ENCODE peak calls at places on chromosomes 6 and 20, in six cellular contexts. C, Z, D, L, Q and A are unnamed samples.

GRCh38 chr20:62015445-62016288 is 50.0 kb downstream of the TAF4 start:
- DNase-seq in C (no peak), Z (no peak), D (no peak), L (no peak), Q (no peak), A (no peak)

GRCh38 chr20:43658068-43658722 is 8.7 kb upstream of the MYBL2 start:
- DNase-seq in C (no peak), Z (no peak), D (no peak), L (no peak), Q (no peak), A (no peak)

GRCh38 chr6:2353412-2354137 is 108.2 kb upstream of the GMDS start:
- DNase-seq in C (peak), Z (peak), D (peak), L (peak), Q (peak), A (peak)

GRCh38 chr20:51450221-51450712 is 92.3 kb downstream of the NFATC2 start:
- DNase-seq in C (no peak), Z (no peak), D (no peak), L (no peak), Q (no peak), A (no peak)

GRCh38 chr6:25052181-25052580 is 116.4 kb upstream of the RIPOR2 start:
- DNase-seq in C (no peak), Z (no peak), D (no peak), L (no peak), Q (no peak), A (no peak)

GRCh38 chr6:87830834-87831374 is 128.9 kb upstream of the AKIRIN2 start:
- DNase-seq in C (no peak), Z (no peak), D (no peak), L (no peak), Q (no peak), A (no peak)

GRCh38 chr6:17820055-17820454 is 113.3 kb upstream of the NUP153 start:
- DNase-seq in C (no peak), Z (no peak), D (peak), L (no peak), Q (no peak), A (peak)

GRCh38 chr6:73942581-73942980 is 246.6 kb downstream of the CD109 start:
- DNase-seq in C (no peak), Z (no peak), D (no peak), L (no peak), Q (no peak), A (no peak)

GRCh38 chr20:53815509-53815908 is 221.9 kb upstream of the ZNF217 start:
- DNase-seq in C (no peak), Z (no peak), D (no peak), L (no peak), Q (no peak), A (no peak)

GRCh38 chr6:149043476-149044130 is 273.9 kb upstream of the TAB2 start:
- DNase-seq in C (no peak), Z (no peak), D (no peak), L (peak), Q (no peak), A (no peak)

GRCh38 chr20:12051206-12052163 is 133.8 kb downstream of the BTBD3 start:
- DNase-seq in C (no peak), Z (no peak), D (no peak), L (no peak), Q (no peak), A (no peak)

GRCh38 chr20:63846128-63846771 is 15.0 kb upstream of the ABHD16B start:
- DNase-seq in C (peak), Z (peak), D (no peak), L (no peak), Q (no peak), A (no peak)

GRCh38 chr20:19012671-19013070 is 199.1 kb downstream of the SCP2D1 start:
- DNase-seq in C (no peak), Z (no peak), D (no peak), L (no peak), Q (no peak), A (no peak)

GRCh38 chr20:16206817-16207216 is 366.4 kb downstream of the KIF16B start:
- DNase-seq in C (no peak), Z (no peak), D (no peak), L (no peak), Q (no peak), A (no peak)

GRCh38 chr20:23445596-23446217 is 6.2 kb downstream of the CSTL1 start:
- DNase-seq in C (no peak), Z (no peak), D (no peak), L (no peak), Q (no peak), A (no peak)

GRCh38 chr6:150167479-150167873 is 24.6 kb downstream of the PPP1R14C start:
- DNase-seq in C (no peak), Z (no peak), D (no peak), L (no peak), Q (no peak), A (no peak)

GRCh38 chr6:29490552-29490951 is 2.8 kb upstream of the MAS1L start:
- DNase-seq in C (no peak), Z (no peak), D (no peak), L (no peak), Q (no peak), A (no peak)

GRCh38 chr6:118739976-118740771 is 88.8 kb upstream of the CEP85L start:
- DNase-seq in C (peak), Z (no peak), D (no peak), L (peak), Q (no peak), A (peak)

GRCh38 chr6:149082320-149082719 is 235.2 kb upstream of the TAB2 start:
- DNase-seq in C (peak), Z (peak), D (peak), L (peak), Q (peak), A (peak)

GRCh38 chr6:14550410-14550809 is 432.8 kb downstream of the CD83 start:
- DNase-seq in C (no peak), Z (no peak), D (no peak), L (no peak), Q (no peak), A (no peak)

GRCh38 chr6:39835856-39836442 is 43.8 kb downstream of the DAAM2 start:
- DNase-seq in C (no peak), Z (no peak), D (no peak), L (no peak), Q (no peak), A (no peak)